ENCODE peak calls at places on chromosomes 7 and 10, in five cellular contexts. One of them, this sample, is unnamed.

GRCh38 chr10:42753507-42754154 is 29.0 kb upstream of the BMS1 start:
- DNase-seq in hepatocyte: peak
- DNase-seq in posterior cingulate gyrus: no peak
- DNase-seq in activated CD4-positive, alpha-beta T cell treated with anti-CD3 and anti-CD28 coated beads, Interleukin-2, amount 50 U/mL, for 48 hours: peak
- DNase-seq in neural crest cell: no peak
- DNase-seq in this sample: peak

GRCh38 chr10:132851451-132851850 is 65.5 kb upstream of the NKX6-2 start:
- DNase-seq in hepatocyte: no peak
- DNase-seq in posterior cingulate gyrus: no peak
- DNase-seq in activated CD4-positive, alpha-beta T cell treated with anti-CD3 and anti-CD28 coated beads, Interleukin-2, amount 50 U/mL, for 48 hours: no peak
- DNase-seq in neural crest cell: no peak
- DNase-seq in this sample: no peak

GRCh38 chr10:70586348-70586930 is 16.1 kb downstream of the PRF1 start:
- DNase-seq in activated CD4-positive, alpha-beta T cell treated with anti-CD3 and anti-CD28 coated beads, Interleukin-2, amount 50 U/mL, for 48 hours: no peak
- DNase-seq in hepatocyte: no peak
- DNase-seq in posterior cingulate gyrus: no peak
- DNase-seq in neural crest cell: no peak
- DNase-seq in this sample: no peak

GRCh38 chr7:73739387-73739767 is 775 bp upstream of the ABHD11 start:
- DNase-seq in hepatocyte: no peak
- DNase-seq in neural crest cell: no peak
- DNase-seq in posterior cingulate gyrus: no peak
- DNase-seq in activated CD4-positive, alpha-beta T cell treated with anti-CD3 and anti-CD28 coated beads, Interleukin-2, amount 50 U/mL, for 48 hours: no peak
- DNase-seq in this sample: no peak

GRCh38 chr10:70774810-70775678 is 10.1 kb downstream of the TBATA start:
- DNase-seq in activated CD4-positive, alpha-beta T cell treated with anti-CD3 and anti-CD28 coated beads, Interleukin-2, amount 50 U/mL, for 48 hours: no peak
- DNase-seq in hepatocyte: no peak
- DNase-seq in posterior cingulate gyrus: no peak
- DNase-seq in neural crest cell: no peak
- DNase-seq in this sample: no peak

GRCh38 chr7:539731-540411 is 20.2 kb upstream of the PDGFA start:
- DNase-seq in neural crest cell: no peak
- DNase-seq in activated CD4-positive, alpha-beta T cell treated with anti-CD3 and anti-CD28 coated beads, Interleukin-2, amount 50 U/mL, for 48 hours: no peak
- DNase-seq in posterior cingulate gyrus: no peak
- DNase-seq in hepatocyte: peak
- DNase-seq in this sample: no peak

GRCh38 chr7:69256634-69257081 is 341.6 kb upstream of the AUTS2 start:
- DNase-seq in hepatocyte: no peak
- DNase-seq in activated CD4-positive, alpha-beta T cell treated with anti-CD3 and anti-CD28 coated beads, Interleukin-2, amount 50 U/mL, for 48 hours: no peak
- DNase-seq in neural crest cell: no peak
- DNase-seq in posterior cingulate gyrus: peak
- DNase-seq in this sample: no peak

GRCh38 chr7:92092210-92092609 is 42.1 kb downstream of the CYP51A1 start:
- DNase-seq in posterior cingulate gyrus: no peak
- DNase-seq in activated CD4-positive, alpha-beta T cell treated with anti-CD3 and anti-CD28 coated beads, Interleukin-2, amount 50 U/mL, for 48 hours: no peak
- DNase-seq in neural crest cell: no peak
- DNase-seq in hepatocyte: no peak
- DNase-seq in this sample: no peak

GRCh38 chr7:5139998-5140397 is 50.0 kb upstream of the WIPI2 start:
- DNase-seq in activated CD4-positive, alpha-beta T cell treated with anti-CD3 and anti-CD28 coated beads, Interleukin-2, amount 50 U/mL, for 48 hours: peak
- DNase-seq in neural crest cell: peak
- DNase-seq in hepatocyte: peak
- DNase-seq in posterior cingulate gyrus: no peak
- DNase-seq in this sample: peak

GRCh38 chr10:21638681-21639080 is 104.6 kb downstream of the MLLT10 start:
- DNase-seq in activated CD4-positive, alpha-beta T cell treated with anti-CD3 and anti-CD28 coated beads, Interleukin-2, amount 50 U/mL, for 48 hours: no peak
- DNase-seq in neural crest cell: no peak
- DNase-seq in posterior cingulate gyrus: no peak
- DNase-seq in hepatocyte: no peak
- DNase-seq in this sample: no peak

GRCh38 chr7:98553666-98554065 is 63.4 kb upstream of the NPTX2 start:
- DNase-seq in hepatocyte: no peak
- DNase-seq in activated CD4-positive, alpha-beta T cell treated with anti-CD3 and anti-CD28 coated beads, Interleukin-2, amount 50 U/mL, for 48 hours: no peak
- DNase-seq in neural crest cell: no peak
- DNase-seq in posterior cingulate gyrus: no peak
- DNase-seq in this sample: no peak

GRCh38 chr10:4301296-4301695 is 516.3 kb upstream of the KLF6 start:
- DNase-seq in posterior cingulate gyrus: no peak
- DNase-seq in activated CD4-positive, alpha-beta T cell treated with anti-CD3 and anti-CD28 coated beads, Interleukin-2, amount 50 U/mL, for 48 hours: no peak
- DNase-seq in neural crest cell: no peak
- DNase-seq in hepatocyte: no peak
- DNase-seq in this sample: no peak

GRCh38 chr7:106681815-106682495 is 21.0 kb upstream of the CCDC71L start:
- DNase-seq in posterior cingulate gyrus: no peak
- DNase-seq in hepatocyte: no peak
- DNase-seq in activated CD4-positive, alpha-beta T cell treated with anti-CD3 and anti-CD28 coated beads, Interleukin-2, amount 50 U/mL, for 48 hours: no peak
- DNase-seq in neural crest cell: no peak
- DNase-seq in this sample: no peak

GRCh38 chr10:127990846-127991542 is 84.1 kb downstream of the PTPRE start:
- DNase-seq in hepatocyte: peak
- DNase-seq in neural crest cell: no peak
- DNase-seq in activated CD4-positive, alpha-beta T cell treated with anti-CD3 and anti-CD28 coated beads, Interleukin-2, amount 50 U/mL, for 48 hours: peak
- DNase-seq in posterior cingulate gyrus: no peak
- DNase-seq in this sample: no peak

GRCh38 chr10:70656489-70656888 is 15.8 kb upstream of the ADAMTS14 start:
- DNase-seq in activated CD4-positive, alpha-beta T cell treated with anti-CD3 and anti-CD28 coated beads, Interleukin-2, amount 50 U/mL, for 48 hours: peak
- DNase-seq in hepatocyte: peak
- DNase-seq in neural crest cell: no peak
- DNase-seq in posterior cingulate gyrus: no peak
- DNase-seq in this sample: peak

GRCh38 chr7:109126404-109127050 is 556.9 kb downstream of the DNAJB9 start:
- DNase-seq in posterior cingulate gyrus: no peak
- DNase-seq in activated CD4-positive, alpha-beta T cell treated with anti-CD3 and anti-CD28 coated beads, Interleukin-2, amount 50 U/mL, for 48 hours: no peak
- DNase-seq in hepatocyte: no peak
- DNase-seq in neural crest cell: no peak
- DNase-seq in this sample: no peak

GRCh38 chr7:37448057-37448636 is 517 bp downstream of the ELMO1 start:
- DNase-seq in activated CD4-positive, alpha-beta T cell treated with anti-CD3 and anti-CD28 coated beads, Interleukin-2, amount 50 U/mL, for 48 hours: peak
- DNase-seq in neural crest cell: no peak
- DNase-seq in posterior cingulate gyrus: no peak
- DNase-seq in hepatocyte: no peak
- DNase-seq in this sample: no peak

GRCh38 chr10:79336739-79337138 is 10.5 kb upstream of the PPIF start:
- DNase-seq in posterior cingulate gyrus: no peak
- DNase-seq in neural crest cell: no peak
- DNase-seq in hepatocyte: no peak
- DNase-seq in activated CD4-positive, alpha-beta T cell treated with anti-CD3 and anti-CD28 coated beads, Interleukin-2, amount 50 U/mL, for 48 hours: no peak
- DNase-seq in this sample: no peak

GRCh38 chr7:16649196-16649595 is 3.2 kb downstream of the BZW2 start:
- DNase-seq in posterior cingulate gyrus: no peak
- DNase-seq in activated CD4-positive, alpha-beta T cell treated with anti-CD3 and anti-CD28 coated beads, Interleukin-2, amount 50 U/mL, for 48 hours: no peak
- DNase-seq in hepatocyte: no peak
- DNase-seq in neural crest cell: no peak
- DNase-seq in this sample: no peak

GRCh38 chr10:70775679-70776454 is 9.3 kb downstream of the TBATA start:
- DNase-seq in neural crest cell: no peak
- DNase-seq in hepatocyte: no peak
- DNase-seq in activated CD4-positive, alpha-beta T cell treated with anti-CD3 and anti-CD28 coated beads, Interleukin-2, amount 50 U/mL, for 48 hours: no peak
- DNase-seq in posterior cingulate gyrus: no peak
- DNase-seq in this sample: no peak

GRCh38 chr7:158828343-158829020 is 827 bp downstream of the ESYT2 start:
- DNase-seq in hepatocyte: peak
- DNase-seq in neural crest cell: peak
- DNase-seq in posterior cingulate gyrus: no peak
- DNase-seq in activated CD4-positive, alpha-beta T cell treated with anti-CD3 and anti-CD28 coated beads, Interleukin-2, amount 50 U/mL, for 48 hours: no peak
- DNase-seq in this sample: peak

GRCh38 chr7:137453356-137453755 is 109.8 kb upstream of the PTN start:
- DNase-seq in neural crest cell: no peak
- DNase-seq in hepatocyte: no peak
- DNase-seq in posterior cingulate gyrus: no peak
- DNase-seq in activated CD4-positive, alpha-beta T cell treated with anti-CD3 and anti-CD28 coated beads, Interleukin-2, amount 50 U/mL, for 48 hours: no peak
- DNase-seq in this sample: no peak

This sample was measured in K562.